ENCODE peak calls at places on chromosomes 6 and 20, in nine cellular contexts. One of them, this sample, is unnamed.

GRCh38 chr20:61494763-61495595 is 242.9 kb downstream of the CDH4 start:
- DNase-seq in GM20000: no peak
- DNase-seq in ovary: no peak
- DNase-seq in kidney: no peak
- DNase-seq in GM12865: no peak
- DNase-seq in body of pancreas: no peak
- DNase-seq in neural crest cell: no peak
- DNase-seq in MM.1S: no peak
- DNase-seq in progenitor cell of endocrine pancreas: no peak
- DNase-seq in this sample: no peak

GRCh38 chr6:39553029-39553428 is 172.2 kb downstream of the KIF6 start:
- DNase-seq in GM20000: no peak
- DNase-seq in ovary: no peak
- DNase-seq in kidney: no peak
- DNase-seq in GM12865: no peak
- DNase-seq in body of pancreas: no peak
- DNase-seq in neural crest cell: no peak
- DNase-seq in MM.1S: no peak
- DNase-seq in progenitor cell of endocrine pancreas: no peak
- DNase-seq in this sample: no peak

GRCh38 chr20:48931527-48932374 is 10.2 kb downstream of the ARFGEF2 start:
- DNase-seq in GM20000: no peak
- DNase-seq in ovary: no peak
- DNase-seq in kidney: no peak
- DNase-seq in GM12865: no peak
- DNase-seq in body of pancreas: no peak
- DNase-seq in neural crest cell: no peak
- DNase-seq in MM.1S: no peak
- DNase-seq in progenitor cell of endocrine pancreas: no peak
- DNase-seq in this sample: no peak

GRCh38 chr20:53623454-53624206 is 30.0 kb upstream of the ZNF217 start:
- DNase-seq in GM20000: no peak
- DNase-seq in ovary: peak
- DNase-seq in kidney: peak
- DNase-seq in GM12865: peak
- DNase-seq in body of pancreas: peak
- DNase-seq in neural crest cell: peak
- DNase-seq in MM.1S: peak
- DNase-seq in progenitor cell of endocrine pancreas: no peak
- DNase-seq in this sample: peak

GRCh38 chr6:11971154-11971553 is 41.0 kb upstream of the HIVEP1 start:
- DNase-seq in GM20000: no peak
- DNase-seq in ovary: no peak
- DNase-seq in kidney: no peak
- DNase-seq in GM12865: no peak
- DNase-seq in body of pancreas: no peak
- DNase-seq in neural crest cell: no peak
- DNase-seq in MM.1S: no peak
- DNase-seq in progenitor cell of endocrine pancreas: no peak
- DNase-seq in this sample: no peak

GRCh38 chr6:30544666-30545272 is 11.5 kb downstream of the GNL1 start:
- DNase-seq in GM20000: peak
- DNase-seq in ovary: no peak
- DNase-seq in kidney: no peak
- DNase-seq in GM12865: peak
- DNase-seq in body of pancreas: no peak
- DNase-seq in neural crest cell: no peak
- DNase-seq in MM.1S: peak
- DNase-seq in progenitor cell of endocrine pancreas: no peak
- DNase-seq in this sample: no peak

GRCh38 chr6:168355716-168356522 is 36.3 kb upstream of the DACT2 start:
- DNase-seq in GM20000: no peak
- DNase-seq in ovary: peak
- DNase-seq in kidney: no peak
- DNase-seq in GM12865: no peak
- DNase-seq in body of pancreas: peak
- DNase-seq in neural crest cell: peak
- DNase-seq in MM.1S: no peak
- DNase-seq in progenitor cell of endocrine pancreas: peak
- DNase-seq in this sample: peak

GRCh38 chr20:61042501-61043385 is 209.3 kb upstream of the CDH4 start:
- DNase-seq in GM20000: no peak
- DNase-seq in ovary: no peak
- DNase-seq in kidney: no peak
- DNase-seq in GM12865: no peak
- DNase-seq in body of pancreas: no peak
- DNase-seq in neural crest cell: no peak
- DNase-seq in MM.1S: no peak
- DNase-seq in progenitor cell of endocrine pancreas: no peak
- DNase-seq in this sample: no peak

GRCh38 chr6:14732845-14733757 is 512.8 kb upstream of the JARID2 start:
- DNase-seq in GM20000: no peak
- DNase-seq in ovary: no peak
- DNase-seq in kidney: no peak
- DNase-seq in GM12865: peak
- DNase-seq in body of pancreas: no peak
- DNase-seq in neural crest cell: no peak
- DNase-seq in MM.1S: no peak
- DNase-seq in progenitor cell of endocrine pancreas: no peak
- DNase-seq in this sample: no peak

DNA sequence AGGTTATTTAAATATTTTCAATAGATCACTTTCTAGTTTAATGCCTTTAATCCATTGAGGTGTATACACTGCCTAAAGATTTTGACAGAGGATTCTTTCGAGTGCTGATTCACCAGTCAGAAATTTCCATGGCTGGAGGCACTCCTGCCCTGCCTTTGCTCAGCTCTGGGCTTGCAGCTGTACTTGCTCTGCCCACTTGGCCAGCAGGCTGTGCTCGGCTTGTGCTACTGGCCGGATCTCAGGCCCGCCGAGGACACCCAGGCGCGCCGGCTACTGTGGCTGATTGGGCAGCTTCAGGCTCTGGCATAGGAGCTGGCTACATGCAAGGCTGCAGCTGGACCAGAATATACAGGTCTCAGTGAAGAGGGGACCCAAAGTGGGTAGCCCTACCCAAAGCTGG is 675.1 kb upstream of the MMS22L start:
- DNase-seq in GM20000: no peak
- DNase-seq in ovary: no peak
- DNase-seq in kidney: peak
- DNase-seq in GM12865: no peak
- DNase-seq in body of pancreas: no peak
- DNase-seq in neural crest cell: peak
- DNase-seq in MM.1S: no peak
- DNase-seq in progenitor cell of endocrine pancreas: no peak
- DNase-seq in this sample: peak
- TF ChIP-seq CTCF in GM20000: no peak
- TF ChIP-seq CTCF in ovary: no peak
- TF ChIP-seq CTCF in kidney: no peak
- TF ChIP-seq CTCF in GM12865: no peak
- TF ChIP-seq CTCF in body of pancreas: no peak
- TF ChIP-seq CTCF in neural crest cell: no peak
- TF ChIP-seq CTCF in MM.1S: no peak
- TF ChIP-seq CTCF in progenitor cell of endocrine pancreas: no peak
- TF ChIP-seq CTCF in this sample: no peak

GRCh38 chr20:19932170-19932667 is 84.9 kb upstream of the NAA20 start:
- DNase-seq in GM20000: no peak
- DNase-seq in ovary: no peak
- DNase-seq in kidney: no peak
- DNase-seq in GM12865: no peak
- DNase-seq in body of pancreas: no peak
- DNase-seq in neural crest cell: no peak
- DNase-seq in MM.1S: no peak
- DNase-seq in progenitor cell of endocrine pancreas: no peak
- DNase-seq in this sample: no peak
- TF ChIP-seq CTCF in GM20000: no peak
- TF ChIP-seq CTCF in ovary: no peak
- TF ChIP-seq CTCF in kidney: no peak
- TF ChIP-seq CTCF in GM12865: no peak
- TF ChIP-seq CTCF in body of pancreas: no peak
- TF ChIP-seq CTCF in neural crest cell: no peak
- TF ChIP-seq CTCF in MM.1S: no peak
- TF ChIP-seq CTCF in progenitor cell of endocrine pancreas: no peak
- TF ChIP-seq CTCF in this sample: no peak

GRCh38 chr6:113181164-113181563 is 676.0 kb upstream of the MARCKS start:
- DNase-seq in GM20000: no peak
- DNase-seq in ovary: no peak
- DNase-seq in kidney: no peak
- DNase-seq in GM12865: no peak
- DNase-seq in body of pancreas: no peak
- DNase-seq in neural crest cell: no peak
- DNase-seq in MM.1S: no peak
- DNase-seq in progenitor cell of endocrine pancreas: no peak
- DNase-seq in this sample: no peak

GRCh38 chr6:113182370-113183141 is 674.6 kb upstream of the MARCKS start:
- DNase-seq in GM20000: no peak
- DNase-seq in ovary: no peak
- DNase-seq in kidney: no peak
- DNase-seq in GM12865: no peak
- DNase-seq in body of pancreas: no peak
- DNase-seq in neural crest cell: no peak
- DNase-seq in MM.1S: no peak
- DNase-seq in progenitor cell of endocrine pancreas: no peak
- DNase-seq in this sample: no peak

GRCh38 chr6:113184736-113185135 is 672.4 kb upstream of the MARCKS start:
- DNase-seq in GM20000: no peak
- DNase-seq in ovary: no peak
- DNase-seq in kidney: no peak
- DNase-seq in GM12865: no peak
- DNase-seq in body of pancreas: peak
- DNase-seq in neural crest cell: no peak
- DNase-seq in MM.1S: no peak
- DNase-seq in progenitor cell of endocrine pancreas: no peak
- DNase-seq in this sample: no peak

GRCh38 chr6:113185299-113185698 is 671.8 kb upstream of the MARCKS start:
- DNase-seq in GM20000: no peak
- DNase-seq in ovary: no peak
- DNase-seq in kidney: no peak
- DNase-seq in GM12865: no peak
- DNase-seq in body of pancreas: peak
- DNase-seq in neural crest cell: no peak
- DNase-seq in MM.1S: no peak
- DNase-seq in progenitor cell of endocrine pancreas: no peak
- DNase-seq in this sample: no peak

DNA sequence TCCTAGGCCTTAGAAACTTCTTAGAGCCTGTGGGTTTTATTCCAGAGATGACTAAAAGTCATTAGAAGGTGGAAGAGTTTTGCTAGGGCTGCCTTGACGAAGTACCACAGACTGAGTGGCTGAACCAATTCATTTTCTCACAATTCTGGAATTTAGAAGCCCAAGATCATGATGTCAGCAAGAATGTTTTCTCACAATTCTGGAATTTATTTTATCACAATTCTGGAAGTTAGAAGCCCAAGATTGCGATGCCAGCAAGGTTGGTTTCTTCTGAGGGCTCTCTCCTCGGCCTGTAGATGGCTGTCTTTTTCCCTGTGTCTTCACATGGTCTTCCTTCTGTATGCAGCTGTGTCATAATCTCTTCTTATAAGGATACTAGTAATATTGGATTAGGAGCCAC is 672.9 kb upstream of the MARCKS start:
- DNase-seq in GM20000: no peak
- DNase-seq in ovary: no peak
- DNase-seq in kidney: no peak
- DNase-seq in GM12865: no peak
- DNase-seq in body of pancreas: no peak
- DNase-seq in neural crest cell: no peak
- DNase-seq in MM.1S: no peak
- DNase-seq in progenitor cell of endocrine pancreas: no peak
- DNase-seq in this sample: no peak
- TF ChIP-seq CTCF in GM20000: no peak
- TF ChIP-seq CTCF in ovary: no peak
- TF ChIP-seq CTCF in kidney: no peak
- TF ChIP-seq CTCF in GM12865: no peak
- TF ChIP-seq CTCF in body of pancreas: no peak
- TF ChIP-seq CTCF in neural crest cell: no peak
- TF ChIP-seq CTCF in MM.1S: no peak
- TF ChIP-seq CTCF in progenitor cell of endocrine pancreas: no peak
- TF ChIP-seq CTCF in this sample: no peak

GRCh38 chr6:81148726-81149125 is 603.8 kb downstream of the TENT5A start:
- DNase-seq in GM20000: no peak
- DNase-seq in ovary: no peak
- DNase-seq in kidney: no peak
- DNase-seq in GM12865: no peak
- DNase-seq in body of pancreas: no peak
- DNase-seq in neural crest cell: no peak
- DNase-seq in MM.1S: no peak
- DNase-seq in progenitor cell of endocrine pancreas: no peak
- DNase-seq in this sample: no peak

GRCh38 chr6:81144346-81144745 is 608.1 kb downstream of the TENT5A start:
- DNase-seq in GM20000: no peak
- DNase-seq in ovary: no peak
- DNase-seq in kidney: no peak
- DNase-seq in GM12865: no peak
- DNase-seq in body of pancreas: no peak
- DNase-seq in neural crest cell: no peak
- DNase-seq in MM.1S: no peak
- DNase-seq in progenitor cell of endocrine pancreas: no peak
- DNase-seq in this sample: no peak

GRCh38 chr6:81145506-81145905 is 607.0 kb downstream of the TENT5A start:
- DNase-seq in GM20000: no peak
- DNase-seq in ovary: no peak
- DNase-seq in kidney: no peak
- DNase-seq in GM12865: no peak
- DNase-seq in body of pancreas: no peak
- DNase-seq in neural crest cell: no peak
- DNase-seq in MM.1S: no peak
- DNase-seq in progenitor cell of endocrine pancreas: no peak
- DNase-seq in this sample: no peak
- TF ChIP-seq CTCF in GM20000: no peak
- TF ChIP-seq CTCF in ovary: no peak
- TF ChIP-seq CTCF in kidney: no peak
- TF ChIP-seq CTCF in GM12865: no peak
- TF ChIP-seq CTCF in body of pancreas: no peak
- TF ChIP-seq CTCF in neural crest cell: no peak
- TF ChIP-seq CTCF in MM.1S: no peak
- TF ChIP-seq CTCF in progenitor cell of endocrine pancreas: no peak
- TF ChIP-seq CTCF in this sample: no peak

This sample was measured in glutamatergic neuron.